ENCODE peak calls at places on chromosomes 1 and 21, in six cellular contexts. V, M, D, G, K and S are unnamed samples.

GRCh38 chr1:55575571-55576279 is 360.6 kb upstream of the USP24 start:
- DNase-seq in K (no peak), V (no peak), G (no peak), D (no peak), M (no peak), S (no peak)

GRCh38 chr1:43799656-43800629 is 92.6 kb downstream of the ST3GAL3 start:
- DNase-seq in D (no peak), M (no peak), K (no peak), V (no peak), G (no peak), S (no peak)

GRCh38 chr1:119838255-119838654 is 27.0 kb upstream of the REG4 start:
- DNase-seq in M (no peak), K (no peak), G (no peak), V (no peak), D (no peak), S (no peak)

GRCh38 chr1:15578921-15579682 is 5.7 kb downstream of the AGMAT start:
- DNase-seq in V (no peak), D (no peak), M (no peak), K (no peak), G (no peak), S (no peak)

GRCh38 chr1:178011101-178011828 is 41.4 kb upstream of the SEC16B start:
- DNase-seq in V (no peak), D (no peak), K (no peak), M (no peak), G (no peak), S (no peak)

GRCh38 chr1:180157108-180157507 is 2.4 kb downstream of the QSOX1 start:
- DNase-seq in G (no peak), V (no peak), K (no peak), D (no peak), M (peak), S (no peak)

GRCh38 chr1:25583519-25584370 is 32.8 kb upstream of the MAN1C1 start:
- DNase-seq in D (no peak), G (no peak), K (no peak), M (no peak), V (no peak), S (no peak)

GRCh38 chr1:10765734-10766478 is 30.5 kb downstream of the CASZ1 start:
- DNase-seq in V (no peak), M (peak), D (no peak), K (no peak), G (no peak), S (no peak)

GRCh38 chr1:183180213-183180612 is 5.9 kb upstream of the LAMC2 start:
- DNase-seq in K (no peak), V (no peak), D (no peak), G (no peak), M (no peak), S (no peak)

GRCh38 chr1:198788561-198789064 is 149.8 kb downstream of the PTPRC start:
- DNase-seq in G (no peak), K (no peak), D (peak), M (no peak), V (peak), S (peak)

GRCh38 chr1:8012955-8013354 is 13.2 kb downstream of the ERRFI1 start:
- DNase-seq in G (no peak), M (no peak), D (no peak), V (no peak), K (no peak), S (no peak)

GRCh38 chr1:92070892-92071291 is 4.3 kb downstream of the SETSIP start:
- DNase-seq in D (no peak), V (no peak), K (no peak), G (no peak), M (no peak), S (no peak)

GRCh38 chr1:199046618-199047017 is 407.8 kb downstream of the PTPRC start:
- DNase-seq in G (no peak), M (no peak), V (no peak), K (no peak), D (no peak), S (no peak)

GRCh38 chr1:119141020-119141424 is 569 bp upstream of the WARS2 start:
- DNase-seq in K (no peak), V (no peak), D (no peak), G (peak), M (peak), S (peak)

GRCh38 chr1:26593385-26593784 is 63.8 kb downstream of the RPS6KA1 start:
- DNase-seq in V (no peak), G (no peak), K (no peak), D (no peak), M (no peak), S (no peak)

GRCh38 chr1:172452536-172453159 is 8.8 kb upstream of the PIGC start:
- DNase-seq in D (no peak), G (no peak), K (no peak), M (no peak), V (no peak), S (no peak)

GRCh38 chr1:235502601-235503332 is 1.5 kb downstream of the B3GALNT2 start:
- DNase-seq in K (no peak), V (no peak), M (no peak), G (no peak), D (peak), S (no peak)

GRCh38 chr1:192553741-192554140 is 21.8 kb upstream of the RGS1 start:
- DNase-seq in G (no peak), M (no peak), D (no peak), V (no peak), K (no peak), S (no peak)

GRCh38 chr1:61181016-61181560 is 98.7 kb downstream of the NFIA start:
- DNase-seq in D (peak), M (no peak), V (no peak), G (no peak), K (no peak), S (no peak)

GRCh38 chr1:87120779-87121178 is 206.3 kb downstream of the HS2ST1 start:
- DNase-seq in K (no peak), M (no peak), D (no peak), G (no peak), V (no peak), S (no peak)

GRCh38 chr21:41673596-41674335 is 93.1 kb downstream of the RIPK4 start:
- DNase-seq in M (no peak), G (no peak), V (no peak), K (no peak), D (no peak), S (no peak)

GRCh38 chr1:116493484-116494350 is 77.1 kb downstream of the CD58 start:
- DNase-seq in G (no peak), K (no peak), M (no peak), V (no peak), D (no peak), S (no peak)

GRCh38 chr1:5640845-5641244 is 351.4 kb downstream of the NPHP4 start:
- DNase-seq in V (no peak), D (no peak), M (no peak), K (no peak), G (no peak), S (no peak)

GRCh38 chr1:202207292-202207691 is 13.7 kb downstream of the LGR6 start:
- DNase-seq in M (no peak), D (no peak), G (no peak), V (no peak), K (no peak), S (no peak)